ENCODE peak calls at places on chromosomes 12 and 14, in eight cellular contexts. Y is Right ventricle myocardium superior; Q is glomerular endothelial cell; G is stimulated activated CD4-positive, alpha-beta T cell treated with anti-CD3 and anti-CD28 coated beads, Interleukin-12 subunit alpha, Interleukin-12 subunit beta, amount 100 ng/mL, for 4 hours; P is left cardiac atrium; Z is AG09309; U is tibial artery; I is bronchial epithelial cell. O is an unnamed sample.
A peak's percentile ranks its signal among the peaks of the same experiment; 100 is the strongest.

GRCh38 chr14:90349729-90350128 is 18.0 kb upstream of the NRDE2 start:
- DNase-seq in U (no peak), Z (no peak), Y (no peak), P (no peak), G (no peak), Q (no peak), I (no peak), O (no peak)

GRCh38 chr12:45613306-45613705 is 116.2 kb upstream of the ARID2 start:
- DNase-seq in Q (no peak), G (no peak), U (no peak), Y (no peak), Z (no peak), I (peak; percentile 31), P (no peak), O (no peak)

GRCh38 chr12:22856120-22856699 is 231.2 kb downstream of the ETNK1 start:
- DNase-seq in Z (peak; percentile 13), U (no peak), P (no peak), G (no peak), Q (no peak), Y (no peak), I (peak; percentile 57), O (no peak)

GRCh38 chr14:68665116-68665515 is 127.8 kb downstream of the ZFP36L1 start:
- DNase-seq in P (no peak), Q (no peak), Y (no peak), G (no peak), U (peak; percentile 61), I (no peak), Z (no peak), O (no peak)

GRCh38 chr12:53798575-53798974 is 46.8 kb upstream of the CISTR start:
- DNase-seq in Q (no peak), P (no peak), G (no peak), U (no peak), Z (no peak), Y (no peak), I (no peak), O (no peak)

GRCh38 chr14:24052656-24053547 is 1.1 kb downstream of the CARMIL3 start:
- DNase-seq in U (peak; percentile 32), P (no peak), Y (no peak), Z (no peak), G (peak; percentile 51), I (peak; percentile 29), Q (no peak), O (peak; percentile 48)

GRCh38 chr12:131141483-131141882 is 187.8 kb downstream of the ADGRD1 start:
- DNase-seq in Y (no peak), G (no peak), P (no peak), Z (no peak), U (no peak), I (no peak), Q (no peak), O (no peak)

GRCh38 chr12:63302269-63302940 is 151.4 kb upstream of the AVPR1A start:
- DNase-seq in Q (no peak), Z (no peak), G (no peak), P (no peak), U (no peak), I (no peak), Y (no peak), O (no peak)

GRCh38 chr12:130819681-130820080 is 19.4 kb downstream of the STX2 start:
- DNase-seq in U (no peak), Z (no peak), P (no peak), I (no peak), Y (no peak), G (no peak), Q (no peak), O (no peak)

GRCh38 chr12:14955876-14956811 is 5.3 kb downstream of the ARHGDIB start:
- DNase-seq in Z (no peak), Y (no peak), P (no peak), G (no peak), Q (no peak), I (no peak), U (no peak), O (no peak)

GRCh38 chr14:61280092-61280525 is 1.0 kb downstream of the TMEM30B start:
- DNase-seq in U (no peak), G (peak; percentile 42), Z (no peak), I (peak; percentile 12), Q (no peak), P (no peak), Y (peak; percentile 43), O (no peak)

GRCh38 chr14:103021817-103022668 is 35.3 kb downstream of the CDC42BPB start:
- DNase-seq in U (no peak), I (peak; percentile 35), Q (no peak), Y (no peak), Z (no peak), P (no peak), G (no peak), O (no peak)

GRCh38 chr12:50825372-50825838 is 17.3 kb upstream of the TMPRSS12 start:
- DNase-seq in Z (peak; percentile 61), Y (no peak), G (no peak), P (no peak), U (no peak), I (peak; percentile 75), Q (peak; percentile 33), O (no peak)

GRCh38 chr12:110863161-110863560 is 16.4 kb downstream of the CCDC63 start:
- DNase-seq in I (no peak), Y (no peak), U (no peak), P (no peak), G (no peak), Z (no peak), Q (no peak), O (no peak)

GRCh38 chr12:21823581-21823980 is 49.1 kb upstream of the KCNJ8 start:
- DNase-seq in Q (no peak), G (no peak), Y (peak; percentile 76), P (peak; percentile 58), U (peak; percentile 89), I (no peak), Z (no peak), O (no peak)

GRCh38 chr12:77947326-77947725 is 116.6 kb downstream of the NAV3 start:
- DNase-seq in Q (no peak), Y (no peak), Z (no peak), G (no peak), I (peak; percentile 67), U (no peak), P (no peak), O (no peak)

GRCh38 chr14:99938896-99939295 is 126.3 kb upstream of the EVL start:
- DNase-seq in P (no peak), Y (no peak), Z (no peak), Q (no peak), G (no peak), I (no peak), U (no peak), O (no peak)

GRCh38 chr14:39034481-39035296 is 68.3 kb downstream of the SEC23A start:
- DNase-seq in U (no peak), Y (no peak), G (no peak), Q (no peak), Z (no peak), I (peak; percentile 6), P (no peak), O (no peak)

GRCh38 chr14:21997300-21997699 is 323.7 kb upstream of the OR4E1 start:
- DNase-seq in Q (no peak), P (no peak), G (no peak), U (no peak), Y (no peak), I (peak; percentile 65), Z (no peak), O (peak; percentile 29)

GRCh38 chr14:93073833-93074769 is 41.6 kb downstream of the ITPK1 start:
- DNase-seq in Z (no peak), I (peak; percentile 32), Q (no peak), G (no peak), Y (peak; percentile 78), P (peak; percentile 57), U (no peak), O (no peak)

GRCh38 chr12:121214855-121215745 is 5.2 kb downstream of the P2RX4 start:
- DNase-seq in Q (peak; percentile 62), Y (no peak), U (no peak), P (no peak), G (no peak), I (peak; percentile 90), Z (peak; percentile 79), O (no peak)

GRCh38 chr12:133202493-133203343 is 21.4 kb downstream of the ZNF268 start:
- DNase-seq in P (no peak), Z (no peak), I (no peak), Q (no peak), Y (no peak), G (no peak), U (no peak), O (no peak)

GRCh38 chr14:24384169-24384568 is 14.6 kb upstream of the NYNRIN start:
- DNase-seq in P (no peak), G (no peak), Z (no peak), Q (no peak), I (no peak), Y (no peak), U (no peak), O (no peak)

O was measured in stimulated activated naive CD8-positive, alpha-beta T cell treated with anti-CD3 and anti-CD28 coated beads, Interleukin-15, amount 100 ng/mL, for 72 hours.